ENCODE peak calls at places on chromosomes 16 and 17, in seven cellular contexts. H is tibial nerve, J is esophagus muscularis mucosa, N is A549, Y is transverse colon, E is sigmoid colon, Z is SK-N-SH. O is an unnamed sample.

GRCh38 chr16:397736-398332 is 835 bp downstream of the NME4 start:
- DNase-seq in H (peak; percentile 56), J (no peak), N (peak; percentile 86), Y (peak; percentile 81), E (peak; percentile 93), Z (peak; percentile 81), O (peak; percentile 80)

GRCh38 chr17:51336112-51336822 is 75.9 kb downstream of the UTP18 start:
- DNase-seq in H (no peak), J (no peak), N (no peak), Y (no peak), E (no peak), Z (no peak), O (no peak)

GRCh38 chr16:15689290-15689689 is 39.2 kb downstream of the NDE1 start:
- DNase-seq in H (no peak), J (no peak), N (no peak), Y (no peak), E (no peak), Z (no peak), O (no peak)

GRCh38 chr17:45008191-45008590 is 40.1 kb upstream of the C1QL1 start:
- DNase-seq in H (no peak), J (no peak), N (no peak), Y (no peak), E (no peak), Z (no peak), O (no peak)

GRCh38 chr17:8832711-8833352 is 33.7 kb upstream of the MFSD6L start:
- DNase-seq in H (no peak), J (peak; percentile 57), N (peak; percentile 28), Y (peak; percentile 28), E (no peak), Z (peak; percentile 75), O (peak; percentile 81)

GRCh38 chr17:68759343-68760140 is 158.4 kb upstream of the FAM20A start:
- DNase-seq in H (peak; percentile 89), J (peak; percentile 96), N (peak; percentile 95), Y (peak; percentile 82), E (peak; percentile 94), Z (peak; percentile 85), O (peak; percentile 92)

GRCh38 chr17:72421128-72422092 is 300.6 kb downstream of the SOX9 start:
- DNase-seq in H (no peak), J (no peak), N (peak; percentile 99), Y (peak; percentile 78), E (no peak), Z (no peak), O (peak; percentile 70)

GRCh38 chr16:50584033-50584722 is 36.0 kb downstream of the NKD1 start:
- DNase-seq in H (no peak), J (no peak), N (no peak), Y (no peak), E (no peak), Z (no peak), O (no peak)

GRCh38 chr17:82929011-82929622 is 89.3 kb upstream of the ZNF750 start:
- DNase-seq in H (peak; percentile 8), J (no peak), N (no peak), Y (no peak), E (peak; percentile 53), Z (no peak), O (no peak)

GRCh38 chr16:25374556-25374955 is 116.9 kb upstream of the ZKSCAN2 start:
- DNase-seq in H (no peak), J (no peak), N (no peak), Y (no peak), E (no peak), Z (no peak), O (no peak)

GRCh38 chr16:54632322-54632721 is 298.3 kb upstream of the IRX5 start:
- DNase-seq in H (no peak), J (no peak), N (no peak), Y (no peak), E (no peak), Z (no peak), O (no peak)

DNA sequence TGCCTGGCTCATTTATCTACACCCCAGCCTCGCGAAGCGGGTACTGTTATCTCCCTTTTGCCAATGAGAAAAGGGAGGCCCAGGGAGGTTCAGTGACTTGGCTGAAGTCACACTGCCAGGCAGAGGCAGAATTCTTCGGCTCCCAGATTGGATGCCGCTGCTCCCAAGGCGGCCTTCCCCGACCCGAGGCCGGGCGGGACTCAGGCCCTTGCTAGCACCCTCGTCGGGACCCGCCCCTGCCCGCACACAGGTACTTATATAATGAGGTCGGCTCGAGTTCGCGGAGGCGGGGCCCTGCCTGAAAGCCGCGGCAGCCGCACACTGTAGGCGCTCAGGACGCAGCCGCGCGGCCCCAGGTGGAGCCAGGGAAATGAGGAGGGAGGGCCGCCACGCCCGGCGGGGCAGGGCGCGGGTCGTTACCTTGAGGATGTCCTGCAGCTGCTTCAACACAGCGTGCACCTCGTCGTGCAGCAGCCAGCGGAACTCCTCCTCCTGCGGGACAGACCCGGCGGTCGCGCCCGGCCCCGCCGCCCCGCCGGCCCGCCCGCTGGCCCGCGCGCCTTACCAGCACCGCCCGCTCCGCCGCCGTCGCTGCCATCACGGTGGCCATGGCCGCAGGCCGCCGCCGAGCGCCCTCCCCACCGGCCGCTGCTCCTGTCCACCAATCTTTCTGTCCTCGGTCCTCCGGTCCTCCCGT is at the start of gene ROGDI:
- DNase-seq in H (peak; percentile 44), J (peak; percentile 96), N (peak; percentile 74), Y (peak; percentile 96), E (peak; percentile 90), Z (no peak), O (peak; percentile 96)
- TF ChIP-seq EP300 in H (no peak), J (no peak), N (no peak), Y (no peak), E (no peak), Z (no peak), O (no peak)

GRCh38 chr17:61144137-61144536 is 255.5 kb upstream of the TBX2 start:
- DNase-seq in H (no peak), J (no peak), N (no peak), Y (no peak), E (no peak), Z (no peak), O (no peak)

GRCh38 chr17:61140386-61140785 is 259.3 kb upstream of the TBX2 start:
- DNase-seq in H (no peak), J (no peak), N (no peak), Y (no peak), E (no peak), Z (no peak), O (no peak)

GRCh38 chr17:61143026-61143425 is 256.6 kb upstream of the TBX2 start:
- DNase-seq in H (no peak), J (no peak), N (no peak), Y (no peak), E (no peak), Z (no peak), O (no peak)

GRCh38 chr17:61149106-61149505 is 250.5 kb upstream of the TBX2 start:
- DNase-seq in H (no peak), J (no peak), N (no peak), Y (no peak), E (no peak), Z (no peak), O (no peak)

DNA sequence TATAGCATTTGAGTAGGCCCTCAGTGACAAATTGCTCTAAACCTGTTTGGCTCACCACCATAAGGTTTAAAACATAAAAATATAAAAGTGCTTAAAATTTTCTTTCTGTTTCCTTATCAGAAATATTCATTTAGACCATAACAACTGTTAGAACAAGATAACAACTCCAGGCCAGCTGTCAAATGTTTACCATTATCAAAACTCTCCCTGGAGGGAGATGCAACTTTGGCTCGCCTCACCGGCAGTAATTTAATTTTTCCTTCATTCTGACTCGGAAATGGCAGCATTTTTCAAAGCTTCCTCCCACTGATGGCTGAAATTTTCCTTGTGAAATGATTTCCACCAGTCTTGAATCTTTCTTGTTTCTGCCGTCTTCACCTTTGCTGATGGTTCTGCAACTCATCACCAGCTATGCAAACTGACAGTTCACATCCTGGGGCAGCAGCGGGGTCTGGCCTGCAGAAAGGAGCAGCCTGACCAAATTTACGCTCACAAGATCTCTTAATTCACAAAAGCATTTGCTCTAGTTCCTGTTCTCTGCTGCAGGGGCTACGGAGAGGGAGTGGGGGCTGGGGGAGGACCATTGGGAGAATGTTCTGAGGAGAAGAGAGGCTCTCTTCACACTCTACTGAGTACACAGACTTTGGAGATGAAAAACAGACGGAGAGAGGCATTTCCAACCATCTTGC is 254.6 kb upstream of the TBX2 start:
- DNase-seq in H (no peak), J (no peak), N (no peak), Y (no peak), E (no peak), Z (peak; percentile 84), O (no peak)
- H3K27ac ChIP-seq in H (no peak overlapping the region), J (peak overlapping the region; percentile 32), N (no peak overlapping the region), Y (peak overlapping the region; percentile 22), E (no peak overlapping the region), Z (peak overlapping the region; percentile 94), O (peak overlapping the region; percentile 21)

GRCh38 chr17:57135748-57136342 is 50.8 kb downstream of the AKAP1 start:
- DNase-seq in H (no peak), J (no peak), N (no peak), Y (no peak), E (no peak), Z (peak; percentile 47), O (peak; percentile 23)
- TF ChIP-seq EP300 in H (no peak), J (no peak), N (no peak), Y (no peak), E (no peak), Z (no peak), O (no peak)

GRCh38 chr17:49369089-49369488 is 7.0 kb upstream of the ZNF652 start:
- DNase-seq in H (no peak), J (no peak), N (no peak), Y (no peak), E (no peak), Z (no peak), O (no peak)

GRCh38 chr17:49369760-49370159 is 7.7 kb upstream of the ZNF652 start:
- DNase-seq in H (no peak), J (no peak), N (no peak), Y (no peak), E (no peak), Z (no peak), O (no peak)

GRCh38 chr17:49372428-49372827 is 10.4 kb upstream of the ZNF652 start:
- DNase-seq in H (no peak), J (no peak), N (no peak), Y (no peak), E (peak; percentile 24), Z (no peak), O (no peak)

GRCh38 chr17:49373115-49373514 is 11.1 kb upstream of the ZNF652 start:
- DNase-seq in H (no peak), J (no peak), N (no peak), Y (no peak), E (peak; percentile 7), Z (no peak), O (no peak)

GRCh38 chr17:49371178-49371834 is 9.3 kb upstream of the ZNF652 start:
- DNase-seq in H (no peak), J (peak; percentile 74), N (no peak), Y (no peak), E (peak; percentile 35), Z (no peak), O (no peak)
- H3K27ac ChIP-seq in H (no peak overlapping the region), J (no peak overlapping the region), N (no peak overlapping the region), Y (no peak overlapping the region), E (no peak overlapping the region), Z (no peak overlapping the region), O (no peak overlapping the region)

GRCh38 chr17:1331708-1332107 is 52.2 kb downstream of the TRARG1 start:
- DNase-seq in H (no peak), J (no peak), N (no peak), Y (no peak), E (no peak), Z (no peak), O (no peak)
- TF ChIP-seq EP300 in H (no peak), J (no peak), N (no peak), Y (no peak), E (no peak), Z (no peak), O (no peak)